ENCODE peak calls at places on chromosomes 3 and 15, in nine cellular contexts. One of them, this sample, is unnamed.

GRCh38 chr3:27985369-27986035 is 255.9 kb upstream of the CMC1 start:
- DNase-seq in K562: no peak
- DNase-seq in GM23338: no peak
- DNase-seq in HL-60: no peak
- DNase-seq in A549: no peak
- DNase-seq in GM12878: no peak
- DNase-seq in HCT116: no peak
- DNase-seq in HepG2: no peak
- DNase-seq in SK-N-SH: no peak
- DNase-seq in this sample: no peak

GRCh38 chr3:185737740-185738680 is 86.8 kb downstream of the IGF2BP2 start:
- DNase-seq in K562: no peak
- DNase-seq in GM23338: no peak
- DNase-seq in HL-60: no peak
- DNase-seq in A549: no peak
- DNase-seq in GM12878: no peak
- DNase-seq in HCT116: no peak
- DNase-seq in HepG2: no peak
- DNase-seq in SK-N-SH: no peak
- DNase-seq in this sample: no peak

GRCh38 chr3:197186887-197187588 is 111.4 kb downstream of the DLG1 start:
- DNase-seq in K562: peak; percentile 73
- DNase-seq in GM23338: peak; percentile 79
- DNase-seq in HL-60: peak; percentile 56
- DNase-seq in A549: peak; percentile 4
- DNase-seq in GM12878: peak; percentile 40
- DNase-seq in HCT116: peak; percentile 32
- DNase-seq in HepG2: peak; percentile 63
- DNase-seq in SK-N-SH: peak; percentile 55
- DNase-seq in this sample: peak; percentile 39

GRCh38 chr3:136543385-136543784 is 208.8 kb downstream of the STAG1 start:
- DNase-seq in K562: no peak
- DNase-seq in GM23338: no peak
- DNase-seq in HL-60: peak; percentile 4
- DNase-seq in A549: no peak
- DNase-seq in GM12878: no peak
- DNase-seq in HCT116: no peak
- DNase-seq in HepG2: no peak
- DNase-seq in SK-N-SH: no peak
- DNase-seq in this sample: no peak

GRCh38 chr15:88615303-88616107 is 5.6 kb upstream of the AEN start:
- DNase-seq in K562: no peak
- DNase-seq in GM23338: peak; percentile 75
- DNase-seq in HL-60: no peak
- DNase-seq in A549: no peak
- DNase-seq in GM12878: no peak
- DNase-seq in HCT116: no peak
- DNase-seq in HepG2: peak; percentile 67
- DNase-seq in SK-N-SH: no peak
- DNase-seq in this sample: no peak

GRCh38 chr3:11014253-11014652 is 21.7 kb downstream of the SLC6A1 start:
- DNase-seq in K562: no peak
- DNase-seq in GM23338: no peak
- DNase-seq in HL-60: no peak
- DNase-seq in A549: no peak
- DNase-seq in GM12878: no peak
- DNase-seq in HCT116: no peak
- DNase-seq in HepG2: no peak
- DNase-seq in SK-N-SH: no peak
- DNase-seq in this sample: no peak

GRCh38 chr15:26711445-26711844 is 61.4 kb downstream of the GABRB3 start:
- DNase-seq in K562: no peak
- DNase-seq in GM23338: peak; percentile 47
- DNase-seq in HL-60: no peak
- DNase-seq in A549: no peak
- DNase-seq in GM12878: no peak
- DNase-seq in HCT116: no peak
- DNase-seq in HepG2: no peak
- DNase-seq in SK-N-SH: no peak
- DNase-seq in this sample: no peak

GRCh38 chr15:70714575-70714974 is 48.8 kb downstream of the UACA start:
- DNase-seq in K562: no peak
- DNase-seq in GM23338: no peak
- DNase-seq in HL-60: peak; percentile 15
- DNase-seq in A549: no peak
- DNase-seq in GM12878: no peak
- DNase-seq in HCT116: no peak
- DNase-seq in HepG2: no peak
- DNase-seq in SK-N-SH: no peak
- DNase-seq in this sample: no peak

GRCh38 chr3:116077059-116077458 is 368.2 kb downstream of the LSAMP start:
- DNase-seq in K562: no peak
- DNase-seq in GM23338: no peak
- DNase-seq in HL-60: no peak
- DNase-seq in A549: no peak
- DNase-seq in GM12878: no peak
- DNase-seq in HCT116: no peak
- DNase-seq in HepG2: no peak
- DNase-seq in SK-N-SH: no peak
- DNase-seq in this sample: no peak

GRCh38 chr15:63901912-63902670 is 68.3 kb upstream of the HERC1 start:
- DNase-seq in K562: no peak
- DNase-seq in GM23338: no peak
- DNase-seq in HL-60: no peak
- DNase-seq in A549: no peak
- DNase-seq in GM12878: no peak
- DNase-seq in HCT116: no peak
- DNase-seq in HepG2: no peak
- DNase-seq in SK-N-SH: no peak
- DNase-seq in this sample: no peak

GRCh38 chr3:134336587-134336986 is 37.7 kb downstream of the AMOTL2 start:
- DNase-seq in K562: no peak
- DNase-seq in GM23338: no peak
- DNase-seq in HL-60: no peak
- DNase-seq in A549: no peak
- DNase-seq in GM12878: no peak
- DNase-seq in HCT116: no peak
- DNase-seq in HepG2: no peak
- DNase-seq in SK-N-SH: no peak
- DNase-seq in this sample: no peak

GRCh38 chr3:19641408-19641807 is 292.6 kb downstream of the EFHB start:
- DNase-seq in K562: no peak
- DNase-seq in GM23338: no peak
- DNase-seq in HL-60: no peak
- DNase-seq in A549: no peak
- DNase-seq in GM12878: no peak
- DNase-seq in HCT116: no peak
- DNase-seq in HepG2: no peak
- DNase-seq in SK-N-SH: no peak
- DNase-seq in this sample: no peak

GRCh38 chr3:62722344-62722743 is 152.9 kb downstream of the CADPS start:
- DNase-seq in K562: no peak
- DNase-seq in GM23338: no peak
- DNase-seq in HL-60: no peak
- DNase-seq in A549: no peak
- DNase-seq in GM12878: no peak
- DNase-seq in HCT116: no peak
- DNase-seq in HepG2: no peak
- DNase-seq in SK-N-SH: no peak
- DNase-seq in this sample: no peak

GRCh38 chr15:70853855-70854668 is at the start of gene LARP6:
- DNase-seq in K562: no peak
- DNase-seq in GM23338: peak; percentile 72
- DNase-seq in HL-60: no peak
- DNase-seq in A549: peak; percentile 59
- DNase-seq in GM12878: no peak
- DNase-seq in HCT116: no peak
- DNase-seq in HepG2: no peak
- DNase-seq in SK-N-SH: peak; percentile 96
- DNase-seq in this sample: no peak

GRCh38 chr3:183777016-183777618 is 48.3 kb downstream of the MAP6D1 start:
- DNase-seq in K562: no peak
- DNase-seq in GM23338: no peak
- DNase-seq in HL-60: no peak
- DNase-seq in A549: no peak
- DNase-seq in GM12878: no peak
- DNase-seq in HCT116: no peak
- DNase-seq in HepG2: no peak
- DNase-seq in SK-N-SH: no peak
- DNase-seq in this sample: no peak

GRCh38 chr15:83206387-83206970 is 1.1 kb downstream of the HDGFL3 start:
- DNase-seq in K562: peak; percentile 30
- DNase-seq in GM23338: peak; percentile 35
- DNase-seq in HL-60: no peak
- DNase-seq in A549: peak; percentile 31
- DNase-seq in GM12878: no peak
- DNase-seq in HCT116: no peak
- DNase-seq in HepG2: no peak
- DNase-seq in SK-N-SH: no peak
- DNase-seq in this sample: no peak

GRCh38 chr3:165830746-165831145 is 6.5 kb downstream of the BCHE start:
- DNase-seq in K562: no peak
- DNase-seq in GM23338: no peak
- DNase-seq in HL-60: no peak
- DNase-seq in A549: no peak
- DNase-seq in GM12878: no peak
- DNase-seq in HCT116: no peak
- DNase-seq in HepG2: no peak
- DNase-seq in SK-N-SH: no peak
- DNase-seq in this sample: no peak

GRCh38 chr3:165827233-165827632 is 10.0 kb downstream of the BCHE start:
- DNase-seq in K562: no peak
- DNase-seq in GM23338: no peak
- DNase-seq in HL-60: no peak
- DNase-seq in A549: no peak
- DNase-seq in GM12878: no peak
- DNase-seq in HCT116: no peak
- DNase-seq in HepG2: no peak
- DNase-seq in SK-N-SH: no peak
- DNase-seq in this sample: no peak

DNA sequence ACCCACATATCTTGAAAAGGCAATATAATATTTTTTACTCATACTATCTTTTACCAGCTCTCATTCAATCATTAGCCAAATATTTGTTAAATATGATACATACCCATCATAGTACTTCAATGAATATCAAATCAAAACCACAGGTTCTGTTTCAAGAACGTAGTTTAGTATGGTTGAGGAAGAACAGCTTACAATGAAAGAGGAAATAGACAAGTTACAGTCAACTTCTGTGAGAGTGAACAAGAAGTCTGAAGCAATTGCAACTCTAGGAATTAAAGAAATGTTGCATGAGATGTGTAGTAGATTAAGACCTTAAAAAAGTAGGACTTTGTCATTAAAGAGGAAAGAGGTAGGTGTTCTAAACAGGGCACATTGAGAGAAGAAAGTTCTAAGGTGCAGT is 9.3 kb downstream of the BCHE start:
- DNase-seq in K562: no peak
- DNase-seq in GM23338: no peak
- DNase-seq in HL-60: no peak
- DNase-seq in A549: no peak
- DNase-seq in GM12878: no peak
- DNase-seq in HCT116: no peak
- DNase-seq in HepG2: no peak
- DNase-seq in SK-N-SH: no peak
- DNase-seq in this sample: no peak
- TF ChIP-seq REST in K562: no peak
- TF ChIP-seq REST in GM23338: no peak
- TF ChIP-seq REST in HL-60: no peak
- TF ChIP-seq REST in A549: no peak
- TF ChIP-seq REST in GM12878: no peak
- TF ChIP-seq REST in HCT116: no peak
- TF ChIP-seq REST in HepG2: no peak
- TF ChIP-seq REST in SK-N-SH: no peak
- TF ChIP-seq REST in this sample: no peak

GRCh38 chr15:46344115-46344749 is 709.4 kb downstream of the SQOR start:
- DNase-seq in K562: no peak
- DNase-seq in GM23338: peak; percentile 24
- DNase-seq in HL-60: no peak
- DNase-seq in A549: no peak
- DNase-seq in GM12878: no peak
- DNase-seq in HCT116: no peak
- DNase-seq in HepG2: no peak
- DNase-seq in SK-N-SH: no peak
- DNase-seq in this sample: no peak
- TF ChIP-seq REST in K562: no peak
- TF ChIP-seq REST in GM23338: no peak
- TF ChIP-seq REST in HL-60: no peak
- TF ChIP-seq REST in A549: no peak
- TF ChIP-seq REST in GM12878: no peak
- TF ChIP-seq REST in HCT116: no peak
- TF ChIP-seq REST in HepG2: no peak
- TF ChIP-seq REST in SK-N-SH: no peak
- TF ChIP-seq REST in this sample: no peak

DNA sequence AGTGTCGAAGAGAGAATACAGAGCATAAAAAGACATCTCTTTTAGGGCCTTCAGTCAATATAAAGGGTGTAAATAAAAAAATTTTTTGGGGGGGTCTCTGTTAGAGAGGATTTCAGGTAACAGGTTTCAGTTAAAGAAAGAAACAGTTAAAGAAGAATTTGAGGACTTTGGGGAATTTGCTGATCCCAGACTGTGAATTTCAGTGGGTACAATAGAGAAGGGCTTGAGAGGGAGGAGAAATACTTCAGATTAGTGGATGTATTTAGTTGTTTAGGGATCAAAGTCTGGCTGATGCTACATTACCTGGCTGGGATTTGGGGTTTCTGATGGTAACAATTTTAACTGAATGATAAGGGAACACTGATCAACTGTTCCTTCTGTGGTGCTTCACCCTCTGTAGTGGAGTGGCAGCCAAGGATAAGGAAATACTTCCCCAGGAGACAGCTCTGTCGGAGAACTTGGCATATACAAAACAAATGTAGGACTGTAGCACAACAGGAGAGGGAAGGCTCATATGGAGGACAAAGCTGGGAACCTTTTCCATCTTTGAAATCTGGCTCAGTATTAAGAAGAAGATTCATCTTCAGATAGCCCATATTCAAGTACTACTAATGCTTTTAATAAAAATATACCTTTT is 79.2 kb downstream of the MEF2A start:
- DNase-seq in K562: no peak
- DNase-seq in GM23338: peak; percentile 53
- DNase-seq in HL-60: no peak
- DNase-seq in A549: no peak
- DNase-seq in GM12878: no peak
- DNase-seq in HCT116: no peak
- DNase-seq in HepG2: no peak
- DNase-seq in SK-N-SH: no peak
- DNase-seq in this sample: no peak
- TF ChIP-seq REST in K562: no peak
- TF ChIP-seq REST in GM23338: no peak
- TF ChIP-seq REST in HL-60: no peak
- TF ChIP-seq REST in A549: no peak
- TF ChIP-seq REST in GM12878: no peak
- TF ChIP-seq REST in HCT116: no peak
- TF ChIP-seq REST in HepG2: no peak
- TF ChIP-seq REST in SK-N-SH: no peak
- TF ChIP-seq REST in this sample: no peak

DNA sequence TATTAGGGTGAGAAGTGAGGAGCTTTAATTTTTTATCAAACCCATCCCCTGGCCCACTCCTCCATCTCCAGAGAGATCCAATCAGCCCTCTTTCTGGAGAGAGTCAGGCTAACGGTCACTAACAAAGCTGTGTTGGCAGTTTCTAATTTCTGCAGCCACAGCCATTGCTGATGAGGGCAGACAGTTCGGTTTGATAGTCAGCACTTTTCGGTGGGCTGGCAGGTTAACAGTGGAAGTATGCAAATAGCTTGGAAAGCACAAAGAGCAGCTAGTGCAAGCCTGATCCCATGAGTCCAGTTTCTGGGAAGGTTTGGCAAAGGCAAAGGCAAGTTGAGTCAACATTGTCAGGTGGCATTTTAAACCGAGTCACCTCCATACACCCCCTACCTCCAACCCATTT is 1.8 kb downstream of the CCR1 start:
- DNase-seq in K562: no peak
- DNase-seq in GM23338: no peak
- DNase-seq in HL-60: no peak
- DNase-seq in A549: no peak
- DNase-seq in GM12878: no peak
- DNase-seq in HCT116: no peak
- DNase-seq in HepG2: no peak
- DNase-seq in SK-N-SH: no peak
- DNase-seq in this sample: no peak
- TF ChIP-seq REST in K562: no peak
- TF ChIP-seq REST in GM23338: no peak
- TF ChIP-seq REST in HL-60: no peak
- TF ChIP-seq REST in A549: no peak
- TF ChIP-seq REST in GM12878: no peak
- TF ChIP-seq REST in HCT116: no peak
- TF ChIP-seq REST in HepG2: no peak
- TF ChIP-seq REST in SK-N-SH: no peak
- TF ChIP-seq REST in this sample: no peak